ENCODE peak calls at places on chromosomes 1 and 21, in six cellular contexts. P is HL-60; V is right cardiac atrium; K is prostate gland; M is kidney; U is CD4-positive, alpha-beta memory T cell. D is an unnamed sample.

GRCh38 chr21:43740497-43741156 is 21.7 kb downstream of the PDXK start:
- DNase-seq in P (peak; percentile 15), V (peak; percentile 76), K (peak; percentile 77), M (no peak), U (peak; percentile 43), D (no peak)

GRCh38 chr1:229664133-229664689 is 38.2 kb downstream of the URB2 start:
- DNase-seq in P (no peak), V (peak; percentile 71), K (no peak), M (no peak), U (peak; percentile 75), D (peak; percentile 49)

GRCh38 chr1:24501371-24502167 is 1.1 kb upstream of the RCAN3 start:
- DNase-seq in P (peak; percentile 77), V (peak; percentile 56), K (peak; percentile 38), M (no peak), U (peak; percentile 52), D (no peak)

GRCh38 chr1:212814548-212814947 is 22.9 kb downstream of the TATDN3 start:
- DNase-seq in P (no peak), V (no peak), K (no peak), M (no peak), U (no peak), D (no peak)

GRCh38 chr1:109620396-109620817 is 770 bp downstream of the AMPD2 start:
- DNase-seq in P (no peak), V (peak; percentile 76), K (no peak), M (peak; percentile 75), U (no peak), D (no peak)

GRCh38 chr1:113937146-113937545 is 8.0 kb downstream of the HIPK1 start:
- DNase-seq in P (no peak), V (no peak), K (no peak), M (no peak), U (no peak), D (no peak)

GRCh38 chr21:45990741-45991605 is 9.4 kb downstream of the COL6A1 start:
- DNase-seq in P (no peak), V (peak; percentile 64), K (no peak), M (peak; percentile 60), U (no peak), D (peak; percentile 4)

GRCh38 chr1:100631015-100631521 is 88.5 kb upstream of the VCAM1 start:
- DNase-seq in P (peak; percentile 39), V (no peak), K (no peak), M (no peak), U (no peak), D (no peak)

GRCh38 chr21:26487981-26488480 is 85.1 kb downstream of the CYYR1 start:
- DNase-seq in P (no peak), V (no peak), K (no peak), M (no peak), U (no peak), D (no peak)

GRCh38 chr1:38006008-38006828 is 904 bp upstream of the FHL3 start:
- DNase-seq in P (no peak), V (no peak), K (no peak), M (peak; percentile 72), U (no peak), D (no peak)

GRCh38 chr1:92538413-92539061 is 51.8 kb upstream of the GFI1 start:
- DNase-seq in P (no peak), V (no peak), K (no peak), M (no peak), U (no peak), D (no peak)

GRCh38 chr1:44970317-44970716 is 16.1 kb downstream of the EIF2B3 start:
- DNase-seq in P (no peak), V (no peak), K (no peak), M (no peak), U (no peak), D (no peak)

GRCh38 chr1:82567308-82567707 is 766.6 kb downstream of the ADGRL2 start:
- DNase-seq in P (no peak), V (no peak), K (no peak), M (no peak), U (no peak), D (no peak)

GRCh38 chr1:204439976-204440375 is 28.4 kb upstream of the PPP1R15B start:
- DNase-seq in P (no peak), V (peak; percentile 73), K (no peak), M (peak; percentile 92), U (no peak), D (no peak)

GRCh38 chr1:11931845-11932244 is 2.7 kb upstream of the PLOD1 start:
- DNase-seq in P (no peak), V (no peak), K (no peak), M (no peak), U (no peak), D (no peak)

GRCh38 chr1:25572708-25573590 is 29.5 kb downstream of the LDLRAP1 start:
- DNase-seq in P (peak; percentile 47), V (peak; percentile 74), K (no peak), M (peak; percentile 78), U (peak; percentile 41), D (peak; percentile 49)

GRCh38 chr1:13819637-13820036 is 119.6 kb downstream of the PRDM2 start:
- DNase-seq in P (no peak), V (no peak), K (no peak), M (no peak), U (no peak), D (no peak)

GRCh38 chr1:14810631-14811325 is 212.3 kb downstream of the KAZN start:
- DNase-seq in P (no peak), V (no peak), K (no peak), M (no peak), U (no peak), D (no peak)

GRCh38 chr1:227322376-227322775 is 4.1 kb upstream of the CDC42BPA start:
- DNase-seq in P (no peak), V (no peak), K (no peak), M (no peak), U (no peak), D (no peak)

GRCh38 chr21:25572895-25573310 is 34.4 kb downstream of the MRPL39 start:
- DNase-seq in P (no peak), V (no peak), K (no peak), M (no peak), U (peak; percentile 54), D (no peak)

GRCh38 chr1:12657060-12657866 is 13.4 kb downstream of the AADACL4 start:
- DNase-seq in P (no peak), V (no peak), K (no peak), M (no peak), U (no peak), D (no peak)

GRCh38 chr1:67407498-67407897 is 22.7 kb downstream of the SERBP1 start:
- DNase-seq in P (no peak), V (no peak), K (no peak), M (no peak), U (no peak), D (no peak)

GRCh38 chr1:208240698-208241355 is 3.4 kb downstream of the PLXNA2 start:
- DNase-seq in P (no peak), V (no peak), K (no peak), M (no peak), U (no peak), D (no peak)

GRCh38 chr1:174007846-174008245 is 14.3 kb downstream of the RC3H1 start:
- DNase-seq in P (no peak), V (no peak), K (no peak), M (no peak), U (no peak), D (no peak)

GRCh38 chr1:152024228-152024627 is 12.6 kb downstream of the S100A11 start:
- DNase-seq in P (no peak), V (no peak), K (peak; percentile 15), M (no peak), U (no peak), D (no peak)

GRCh38 chr1:24745711-24746582 is 700 bp downstream of the CLIC4 start:
- DNase-seq in P (peak; percentile 67), V (peak; percentile 80), K (peak; percentile 68), M (no peak), U (peak; percentile 12), D (no peak)

GRCh38 chr1:58619286-58620054 is 42.4 kb upstream of the TACSTD2 start:
- DNase-seq in P (no peak), V (no peak), K (peak; percentile 58), M (no peak), U (no peak), D (no peak)

DNA sequence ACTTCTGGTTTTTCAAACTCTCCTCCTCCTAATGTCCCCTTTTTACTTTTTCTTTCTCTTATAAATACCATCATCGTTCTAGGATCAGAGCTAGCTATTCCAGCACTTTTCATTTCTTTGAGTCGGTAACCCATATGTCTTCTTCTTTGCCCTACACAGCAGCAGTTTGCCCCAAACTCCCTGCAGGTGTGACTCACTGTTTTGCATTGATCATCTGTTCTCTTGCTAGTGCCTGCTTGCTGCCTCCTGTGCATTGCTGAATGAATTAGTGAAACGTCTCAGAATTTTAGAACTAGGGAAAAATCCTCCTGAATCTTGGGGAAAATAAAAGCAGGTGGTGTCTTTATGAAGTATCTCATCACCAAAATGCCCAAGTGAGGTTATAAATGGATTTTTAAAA is 21.7 kb downstream of the KCNK2 start:
- DNase-seq in P (no peak), V (no peak), K (no peak), M (no peak), U (no peak), D (no peak)
- H3K4me3 ChIP-seq in P (no peak overlapping the region), V (no peak overlapping the region), K (no peak overlapping the region), M (no peak overlapping the region), U (no peak overlapping the region), D (no peak overlapping the region)

GRCh38 chr1:15950763-15951295 is 25.1 kb downstream of the ZBTB17 start:
- DNase-seq in P (peak; percentile 38), V (peak; percentile 82), K (no peak), M (peak; percentile 70), U (peak; percentile 33), D (no peak)
- H3K27ac ChIP-seq in P (peak overlapping the region; percentile 20), V (peak overlapping the region; percentile 98), K (peak overlapping the region; percentile 71), M (peak overlapping the region; percentile 90), U (peak overlapping the region; percentile 79), D (peak overlapping the region; percentile 28)

DNA sequence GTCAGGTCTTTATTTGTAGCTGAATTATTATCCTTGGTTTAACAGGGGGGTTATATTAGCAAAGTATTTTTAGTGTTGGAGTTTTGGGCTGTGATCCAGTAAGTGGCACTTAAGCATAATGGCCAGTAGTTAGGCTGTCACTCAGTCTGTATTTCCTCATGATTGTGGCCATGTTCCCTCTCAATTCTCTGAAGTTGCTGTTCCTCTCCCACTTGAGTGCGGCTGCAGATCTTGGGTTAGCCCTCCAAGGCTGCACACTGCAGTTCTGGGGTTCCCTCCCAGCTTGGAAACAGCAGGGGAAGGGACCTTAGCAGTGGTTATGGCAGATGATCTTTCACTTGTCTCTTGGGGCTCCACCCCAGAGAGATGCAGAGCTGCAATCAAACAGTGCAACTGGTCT is 23.2 kb upstream of the DENND1B start:
- DNase-seq in P (no peak), V (no peak), K (no peak), M (no peak), U (no peak), D (no peak)
- H3K4me3 ChIP-seq in P (no peak overlapping the region), V (no peak overlapping the region), K (no peak overlapping the region), M (no peak overlapping the region), U (no peak overlapping the region), D (no peak overlapping the region)

GRCh38 chr1:156658945-156659574 is 17.1 kb downstream of the BCAN start:
- DNase-seq in P (no peak), V (no peak), K (no peak), M (no peak), U (no peak), D (no peak)
- H3K27ac ChIP-seq in P (no peak overlapping the region), V (no peak overlapping the region), K (no peak overlapping the region), M (no peak overlapping the region), U (no peak overlapping the region), D (no peak overlapping the region)

D was measured in naive thymus-derived CD4-positive, alpha-beta T cell.